ENCODE peak calls at places on chromosomes 12 and 14, in five cellular contexts. L is HepG2, W is GM23338, B is K562, Z is GM12878. S is an unnamed sample.

GRCh38 chr14:69013943-69014782 is 35.1 kb upstream of the ACTN1 start:
- DNase-seq in B (no peak), W (peak; percentile 67), Z (no peak), L (peak; percentile 88), S (no peak)

GRCh38 chr14:71701990-71702389 is 230.2 kb upstream of the RGS6 start:
- DNase-seq in Z (no peak), W (no peak), L (no peak), B (no peak), S (no peak)

GRCh38 chr12:106600503-106600902 is 17.7 kb downstream of the RFX4 start:
- DNase-seq in L (no peak), B (no peak), Z (no peak), W (peak; percentile 63), S (no peak)

GRCh38 chr14:75626857-75627256 is 33.8 kb downstream of the ERG28 start:
- DNase-seq in L (no peak), B (no peak), W (no peak), Z (no peak), S (no peak)

GRCh38 chr14:56603648-56604047 is 24.1 kb downstream of the TMEM260 start:
- DNase-seq in W (no peak), B (peak; percentile 27), Z (no peak), L (no peak), S (no peak)

GRCh38 chr14:74723134-74723533 is 10.2 kb downstream of the FCF1 start:
- DNase-seq in L (no peak), Z (no peak), W (no peak), B (no peak), S (no peak)

GRCh38 chr14:64968167-64968566 is 4.0 kb downstream of the RAB15 start:
- DNase-seq in L (no peak), W (no peak), Z (no peak), B (no peak), S (no peak)

GRCh38 chr14:59265808-59266207 is 77.3 kb downstream of the DAAM1 start:
- DNase-seq in L (no peak), W (no peak), B (no peak), Z (no peak), S (no peak)

GRCh38 chr12:53645191-53645590 is 19.0 kb upstream of the ATF7 start:
- DNase-seq in W (no peak), L (no peak), Z (no peak), B (no peak), S (no peak)

GRCh38 chr14:78700236-78700635 is 530.1 kb downstream of the NRXN3 start:
- DNase-seq in L (no peak), Z (no peak), W (no peak), B (no peak), S (peak; percentile 4)

GRCh38 chr14:93857500-93857899 is 69.2 kb upstream of the PRIMA1 start:
- DNase-seq in L (peak; percentile 9), Z (no peak), W (peak; percentile 52), B (no peak), S (no peak)

GRCh38 chr14:35287481-35288013 is 4.6 kb upstream of the PSMA6 start:
- DNase-seq in L (no peak), Z (peak; percentile 55), W (no peak), B (peak; percentile 28), S (no peak)

GRCh38 chr14:55077691-55078151 is 26.3 kb downstream of the MAPK1IP1L start:
- DNase-seq in L (peak; percentile 62), Z (no peak), W (no peak), B (no peak), S (no peak)
- TF ChIP-seq JUNB in L (no peak), Z (no peak), W (no peak), B (no peak), S (no peak)

GRCh38 chr14:63676615-63677014 is 34.9 kb upstream of the WDR89 start:
- DNase-seq in L (no peak), Z (no peak), B (no peak), W (no peak), S (no peak)

GRCh38 chr14:63673882-63674497 is 32.3 kb upstream of the WDR89 start:
- DNase-seq in L (no peak), W (no peak), B (no peak), Z (no peak), S (no peak)

GRCh38 chr14:63678538-63678937 is 36.9 kb upstream of the WDR89 start:
- DNase-seq in B (no peak), W (no peak), L (no peak), Z (no peak), S (no peak)

GRCh38 chr14:63673255-63673654 is 31.6 kb upstream of the WDR89 start:
- DNase-seq in L (no peak), B (no peak), Z (no peak), W (no peak), S (no peak)

DNA sequence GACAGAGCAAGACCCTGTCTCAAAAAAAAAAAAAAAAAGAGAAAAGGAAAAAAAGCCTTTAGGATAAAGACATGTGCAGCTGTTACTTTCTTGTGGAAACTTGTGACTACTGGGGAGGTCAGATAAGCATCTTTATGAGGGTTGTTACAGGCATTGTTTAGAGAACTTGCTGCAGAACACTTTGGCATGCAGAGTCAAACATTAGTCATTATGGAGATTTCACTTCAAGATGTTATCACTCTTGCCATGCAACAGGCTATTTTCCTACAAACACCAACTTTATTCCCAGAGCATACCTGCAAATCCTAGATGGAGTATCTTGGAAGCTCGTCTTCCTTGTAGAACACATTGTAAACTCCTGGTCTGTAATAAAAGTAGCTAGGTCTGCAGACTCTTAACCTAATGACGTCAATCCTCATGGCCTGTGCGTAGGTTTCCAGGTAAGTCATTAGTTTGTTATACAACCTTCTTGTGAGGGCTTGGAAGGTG is 36.3 kb upstream of the WDR89 start:
- DNase-seq in Z (no peak), W (no peak), B (no peak), L (no peak), S (peak; percentile 60)
- TF ChIP-seq JUNB in Z (no peak), W (no peak), B (no peak), L (no peak), S (no peak)

DNA sequence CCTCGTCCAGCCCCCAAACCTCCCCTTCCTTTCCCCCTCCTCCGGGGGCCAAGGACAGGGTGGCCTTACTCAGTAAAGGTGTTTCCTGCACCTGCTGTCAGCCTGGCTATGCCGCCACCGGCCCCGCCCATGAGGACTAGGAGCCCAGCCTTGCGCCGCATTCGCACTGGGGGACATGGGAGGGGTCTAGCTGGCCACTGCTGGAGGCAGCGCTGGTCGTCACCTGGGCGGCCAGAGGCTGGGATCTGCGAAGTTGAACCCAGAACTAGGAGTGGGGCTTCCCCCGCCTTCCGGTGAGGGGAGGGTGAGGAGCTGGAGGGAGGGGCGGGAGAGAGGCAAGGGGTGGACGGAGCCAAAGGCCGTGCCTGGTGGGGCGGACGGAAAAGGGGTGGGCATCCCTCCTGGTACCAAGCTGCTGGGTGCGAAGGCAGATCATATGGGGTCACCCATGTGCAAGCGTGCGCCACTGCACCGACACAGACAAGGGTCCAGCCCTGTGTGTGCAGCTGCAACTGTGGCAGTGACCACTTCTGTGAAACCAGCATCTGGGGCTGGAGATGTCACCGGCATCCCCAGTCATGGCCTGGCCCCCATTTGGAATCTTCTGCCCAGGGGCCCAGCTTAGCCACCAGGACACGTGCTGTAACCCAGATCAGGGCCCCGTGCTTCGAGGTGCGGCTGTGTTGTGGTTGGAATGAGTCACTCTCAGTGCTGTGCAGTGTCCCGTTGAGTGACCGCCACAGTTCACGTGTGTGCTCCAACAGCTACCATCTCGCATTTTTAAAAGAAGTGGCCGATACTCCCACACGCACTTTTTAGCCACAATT is 8.5 kb downstream of the AMN start:
- DNase-seq in Z (no peak), L (no peak), B (peak; percentile 13), W (peak; percentile 70), S (no peak)
- TF ChIP-seq JUNB in Z (no peak), L (no peak), B (no peak), W (no peak), S (no peak)

DNA sequence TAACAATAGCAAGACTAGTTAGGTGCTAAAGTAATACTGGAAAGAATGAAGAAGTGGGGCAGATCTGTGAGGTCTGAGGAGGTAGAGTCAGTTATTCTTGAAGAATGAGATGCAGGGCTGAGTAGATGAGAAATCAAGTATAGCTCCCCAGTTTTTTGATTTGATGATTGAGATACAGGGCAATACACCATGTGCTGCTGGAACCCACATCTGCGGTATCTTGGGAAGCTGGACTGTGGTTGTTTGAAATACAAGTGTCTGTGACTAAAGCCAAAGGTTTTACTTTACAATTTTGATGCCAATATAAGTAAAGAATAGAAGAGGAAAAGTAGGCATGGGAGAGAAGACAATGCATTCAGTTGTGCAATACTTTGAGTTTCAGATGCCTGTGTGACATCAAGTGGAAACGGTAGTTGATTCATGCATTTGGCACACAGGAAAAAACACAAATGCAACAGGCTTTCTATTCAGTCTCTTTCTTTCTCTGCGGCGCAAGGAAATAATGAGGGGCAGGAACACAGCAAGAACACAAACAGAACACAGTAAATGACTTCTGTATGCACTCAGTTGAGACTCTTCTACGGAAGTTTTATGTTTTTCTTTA is 190.2 kb upstream of the SLC38A2 start:
- DNase-seq in L (peak; percentile 62), B (no peak), W (no peak), Z (no peak), S (peak; percentile 72)
- TF ChIP-seq JUNB in L (no peak), B (no peak), W (no peak), Z (no peak), S (peak; percentile 61)

DNA sequence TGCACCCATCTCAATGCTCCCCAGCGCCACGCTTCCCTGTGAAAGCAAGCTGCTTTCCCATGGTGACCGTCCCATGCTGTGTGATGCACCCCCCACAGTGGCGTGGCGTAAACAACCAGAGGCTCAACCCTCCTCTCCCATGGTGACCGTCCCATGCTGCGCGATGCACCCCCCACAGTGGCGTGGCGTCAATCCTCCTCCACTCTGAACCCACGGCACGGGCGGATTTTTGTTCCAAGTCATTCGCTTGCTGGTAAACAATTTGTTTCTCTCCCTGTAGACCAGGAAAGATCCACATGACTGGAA is 8.9 kb downstream of the STX2 start:
- DNase-seq in Z (no peak), B (peak; percentile 67), W (no peak), L (no peak), S (no peak)
- TF ChIP-seq JUNB in Z (no peak), B (no peak), W (no peak), L (no peak), S (no peak)

DNA sequence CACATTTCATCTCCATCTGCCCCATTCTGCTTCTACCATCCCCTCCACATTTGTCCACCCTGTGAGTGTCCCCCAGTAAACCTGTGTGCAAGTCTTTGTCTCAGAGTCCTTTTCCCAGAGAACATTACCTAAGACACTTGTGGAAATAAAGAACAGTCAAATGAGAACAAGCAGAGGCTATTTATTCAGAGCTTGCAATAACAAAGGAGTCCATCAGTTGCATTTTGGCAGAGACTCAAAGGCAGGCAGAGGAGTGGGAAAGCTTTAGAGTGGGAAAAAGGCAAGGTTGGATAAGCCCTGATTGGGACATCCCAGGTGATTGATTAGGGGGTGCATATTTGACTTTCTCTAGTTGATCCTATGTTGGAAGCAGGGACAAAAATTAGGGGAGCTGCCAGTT is 18.2 kb upstream of the PPFIBP1 start:
- DNase-seq in L (no peak), W (no peak), B (no peak), Z (no peak), S (no peak)
- TF ChIP-seq JUNB in L (no peak), W (no peak), B (no peak), Z (no peak), S (no peak)